ENCODE peak calls at places on chromosome 16, in eight cellular contexts. P is astrocyte, Z is mammary epithelial cell, R is MM.1S, G is K562, M is GM12878, E is GM23248, O is GM23338. T is an unnamed sample.

GRCh38 chr16:90046971-90047713 is 27.9 kb upstream of the DBNDD1 start:
- DNase-seq in P (peak), Z (no peak), R (no peak), G (peak), M (no peak), E (peak), O (peak), T (no peak)

GRCh38 chr16:88479795-88480760 is 27.0 kb downstream of the ZFPM1 start:
- DNase-seq in P (no peak), Z (no peak), R (no peak), G (no peak), M (no peak), E (no peak), O (no peak), T (peak)

GRCh38 chr16:67426950-67427349 is 4.0 kb upstream of the HSD11B2 start:
- DNase-seq in P (no peak), Z (no peak), R (no peak), G (no peak), M (no peak), E (no peak), O (no peak), T (no peak)

GRCh38 chr16:2239231-2239675 is 3.0 kb downstream of the DNASE1L2 start:
- DNase-seq in P (no peak), Z (no peak), R (no peak), G (no peak), M (no peak), E (peak), O (no peak), T (no peak)

GRCh38 chr16:20904507-20905079 is 4.0 kb downstream of the LYRM1 start:
- DNase-seq in P (peak), Z (peak), R (peak), G (no peak), M (peak), E (peak), O (no peak), T (peak)

GRCh38 chr16:79286646-79287423 is 313.7 kb downstream of the MAF start:
- DNase-seq in P (no peak), Z (no peak), R (peak), G (no peak), M (peak), E (no peak), O (peak), T (peak)

GRCh38 chr16:58028541-58029070 is 3.1 kb downstream of the MMP15 start:
- DNase-seq in P (no peak), Z (no peak), R (no peak), G (no peak), M (no peak), E (no peak), O (peak), T (no peak)

GRCh38 chr16:85566502-85567100 is 46.5 kb upstream of the GSE1 start:
- DNase-seq in P (no peak), Z (no peak), R (no peak), G (peak), M (no peak), E (no peak), O (peak), T (no peak)

GRCh38 chr16:15757630-15758251 is 99.1 kb downstream of the MYH11 start:
- DNase-seq in P (no peak), Z (no peak), R (peak), G (peak), M (no peak), E (no peak), O (peak), T (peak)

GRCh38 chr16:24935336-24935735 is 79.8 kb downstream of the ARHGAP17 start:
- DNase-seq in P (no peak), Z (no peak), R (no peak), G (no peak), M (no peak), E (no peak), O (no peak), T (no peak)

GRCh38 chr16:88282221-88283041 is 100.3 kb upstream of the ZNF469 start:
- DNase-seq in P (no peak), Z (peak), R (no peak), G (peak), M (no peak), E (peak), O (no peak), T (no peak)

GRCh38 chr16:55479560-55480197 is 681 bp downstream of the MMP2 start:
- DNase-seq in P (no peak), Z (no peak), R (no peak), G (no peak), M (no peak), E (peak), O (peak), T (no peak)
- H3K4me2 ChIP-seq in P (peak), Z (peak), R (no peak), G (no peak), M (no peak), E (peak), O (peak), T (no peak)

DNA sequence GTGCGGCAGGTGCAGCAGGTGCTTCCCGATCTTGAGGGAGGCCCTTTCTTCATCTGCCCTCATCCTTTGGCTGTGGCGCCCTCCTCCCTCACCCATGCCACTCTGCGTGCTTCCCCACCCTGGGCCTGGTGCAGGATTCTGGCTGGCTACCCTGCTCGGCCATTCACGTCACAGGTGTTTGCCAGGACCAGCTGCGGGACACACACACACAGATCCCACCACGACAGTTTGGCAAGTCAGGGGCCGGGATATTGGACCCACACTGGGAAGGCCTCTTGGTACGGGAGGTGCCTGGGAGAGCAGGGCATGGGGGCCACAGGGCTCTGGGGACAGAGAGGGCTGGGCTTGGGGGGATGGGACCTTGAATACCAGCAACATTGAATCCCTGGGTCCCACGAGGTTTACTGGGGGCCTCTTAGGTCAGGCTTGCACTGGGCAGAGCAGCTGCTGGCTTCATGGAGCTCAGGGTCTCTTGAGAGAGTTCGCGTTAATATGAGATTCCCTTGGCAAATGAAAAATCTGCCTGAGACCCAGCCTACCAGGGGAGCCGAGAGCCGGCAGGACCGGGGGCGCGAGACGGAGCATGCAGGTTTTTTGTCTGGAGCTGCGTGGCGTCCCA is 15.1 kb downstream of the ADCY7 start:
- DNase-seq in P (no peak), Z (no peak), R (no peak), G (no peak), M (no peak), E (no peak), O (no peak), T (peak)
- H3K4me3 ChIP-seq in P (no peak), Z (no peak), R (peak), G (no peak), M (peak), E (no peak), O (no peak), T (peak)

GRCh38 chr16:28924399-28924761 is 658 bp downstream of the RABEP2 start:
- DNase-seq in P (no peak), Z (no peak), R (no peak), G (no peak), M (no peak), E (no peak), O (no peak), T (no peak)
- H2AFZ ChIP-seq in P (peak), Z (peak), R (peak), G (peak), M (peak), E (no peak), O (peak), T (no peak)

GRCh38 chr16:23145186-23145585 is 4.1 kb downstream of the USP31 start:
- DNase-seq in P (no peak), Z (peak), R (no peak), G (no peak), M (no peak), E (no peak), O (peak), T (no peak)
- H3K4me2 ChIP-seq in P (peak), Z (peak), R (no peak), G (no peak), M (peak), E (peak), O (peak), T (no peak)

GRCh38 chr16:4507588-4508345 is 30.8 kb downstream of the CDIP1 start:
- DNase-seq in P (no peak), Z (no peak), R (no peak), G (no peak), M (no peak), E (no peak), O (no peak), T (no peak)

GRCh38 chr16:4509420-4509819 is 29.2 kb downstream of the CDIP1 start:
- DNase-seq in P (no peak), Z (no peak), R (no peak), G (no peak), M (no peak), E (no peak), O (no peak), T (no peak)

GRCh38 chr16:4506450-4506849 is 30.3 kb downstream of the HMOX2 start:
- DNase-seq in P (peak), Z (peak), R (peak), G (peak), M (peak), E (peak), O (peak), T (peak)

GRCh38 chr16:4508806-4509205 is 29.8 kb downstream of the CDIP1 start:
- DNase-seq in P (no peak), Z (no peak), R (no peak), G (no peak), M (no peak), E (no peak), O (no peak), T (no peak)

DNA sequence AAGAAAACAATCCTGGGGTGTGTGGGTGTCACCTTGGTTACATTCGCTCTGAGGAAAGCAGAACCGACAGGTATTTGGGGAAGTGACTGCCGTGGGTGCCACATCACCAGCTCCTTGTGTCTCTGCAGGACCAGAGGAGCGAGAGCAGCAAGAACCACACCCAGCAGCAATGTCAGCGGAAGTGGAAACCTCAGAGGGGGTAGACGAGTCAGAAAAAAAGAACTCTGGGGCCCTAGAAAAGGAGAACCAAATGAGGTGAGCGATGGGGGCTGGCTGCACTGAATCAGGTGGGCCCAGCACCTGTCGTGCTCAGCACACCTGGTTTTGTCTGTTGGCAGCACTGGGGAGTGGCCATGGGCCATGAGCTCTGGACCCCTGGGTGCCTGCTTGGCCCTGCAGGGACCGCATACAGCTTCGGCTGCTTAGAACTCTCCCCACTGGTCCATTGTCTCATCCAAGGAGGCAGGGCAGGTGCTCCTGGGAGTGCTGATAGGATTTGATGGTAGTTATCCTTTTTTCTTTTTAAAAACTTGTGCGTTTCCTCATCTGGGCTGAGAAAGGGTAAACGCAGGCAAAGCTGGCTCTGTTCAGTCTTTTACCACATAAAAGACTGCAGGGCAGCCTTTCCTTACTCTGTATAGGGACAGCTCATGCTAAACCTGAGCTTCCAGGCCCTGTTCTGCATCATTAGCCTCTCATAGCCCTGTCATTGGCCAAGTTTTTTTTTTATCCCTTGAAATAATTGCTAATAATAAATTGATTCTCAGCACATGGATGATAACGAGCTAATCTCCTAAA is 29.4 kb downstream of the HMOX2 start:
- DNase-seq in P (no peak), Z (no peak), R (peak), G (no peak), M (peak), E (no peak), O (no peak), T (peak)
- H3K4me3 ChIP-seq in P (no peak), Z (no peak), R (peak), G (no peak), M (no peak), E (no peak), O (no peak), T (peak)

GRCh38 chr16:54269461-54269860 is 17.1 kb downstream of the IRX3 start:
- DNase-seq in P (no peak), Z (no peak), R (no peak), G (no peak), M (no peak), E (no peak), O (no peak), T (no peak)

GRCh38 chr16:54268340-54268739 is 18.2 kb downstream of the IRX3 start:
- DNase-seq in P (no peak), Z (no peak), R (no peak), G (no peak), M (no peak), E (no peak), O (no peak), T (no peak)

GRCh38 chr16:54266363-54266955 is 20.1 kb downstream of the IRX3 start:
- DNase-seq in P (no peak), Z (no peak), R (no peak), G (no peak), M (no peak), E (peak), O (no peak), T (no peak)

GRCh38 chr16:54270711-54271110 is 15.9 kb downstream of the IRX3 start:
- DNase-seq in P (no peak), Z (no peak), R (no peak), G (no peak), M (no peak), E (no peak), O (no peak), T (no peak)

DNA sequence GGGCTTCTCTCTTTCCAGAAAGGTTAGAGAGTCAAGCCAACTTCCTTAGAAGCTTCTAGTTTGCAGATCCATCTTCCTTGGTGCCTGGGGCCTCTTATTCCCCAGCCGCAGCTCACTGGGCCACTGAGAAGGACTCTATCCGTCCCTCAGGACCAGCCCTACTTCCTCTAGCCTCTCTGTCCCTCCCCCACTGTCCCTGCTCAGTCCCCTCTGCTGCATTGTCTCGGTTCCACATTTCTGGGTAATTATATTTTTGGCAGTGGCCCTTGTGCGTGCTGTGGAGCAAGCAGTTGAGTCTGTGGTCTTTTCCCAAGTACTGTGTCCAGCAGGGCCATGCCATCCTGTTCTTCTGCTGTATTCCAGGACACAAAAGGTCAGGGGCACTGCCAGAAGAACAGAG is 17.8 kb downstream of the IRX3 start:
- DNase-seq in P (no peak), Z (no peak), R (no peak), G (no peak), M (no peak), E (no peak), O (no peak), T (no peak)
- H2AFZ ChIP-seq in P (no peak), Z (no peak), R (no peak), G (no peak), M (no peak), E (no peak), O (no peak), T (no peak)

GRCh38 chr16:84502075-84502474 is 2.4 kb downstream of the MEAK7 start:
- DNase-seq in P (no peak), Z (no peak), R (no peak), G (no peak), M (no peak), E (no peak), O (no peak), T (no peak)
- H3K4me2 ChIP-seq in P (peak), Z (no peak), R (no peak), G (no peak), M (no peak), E (peak), O (no peak), T (no peak)

T was measured in OCI-LY7.